ENCODE peak calls at places on chromosomes 5 and 9, in five cellular contexts. One of them, this sample, is unnamed. For H3K4me1, the result is how much of the 10 kb centered on the place peaks cover.

GRCh38 chr9:130193119-130193518 is 20.9 kb downstream of the NCS1 start:
- DNase-seq in uterus: no peak
- DNase-seq in sigmoid colon: no peak
- DNase-seq in upper lobe of left lung: no peak
- DNase-seq in A549: no peak
- DNase-seq in this sample: no peak

GRCh38 chr5:5572010-5572982 is 149.8 kb downstream of the ICE1 start:
- DNase-seq in upper lobe of left lung: no peak
- DNase-seq in sigmoid colon: peak
- DNase-seq in A549: no peak
- DNase-seq in uterus: peak
- DNase-seq in this sample: no peak

GRCh38 chr9:113372059-113372458 is 4.7 kb downstream of the HDHD3 start:
- DNase-seq in A549: no peak
- DNase-seq in uterus: no peak
- DNase-seq in upper lobe of left lung: no peak
- DNase-seq in sigmoid colon: no peak
- DNase-seq in this sample: no peak

GRCh38 chr9:88682431-88682831 is 147.5 kb downstream of the NXNL2 start:
- DNase-seq in upper lobe of left lung: no peak
- DNase-seq in sigmoid colon: no peak
- DNase-seq in A549: no peak
- DNase-seq in uterus: peak
- DNase-seq in this sample: no peak

GRCh38 chr9:34628656-34629491 is at the start of gene ARID3C:
- DNase-seq in sigmoid colon: no peak
- DNase-seq in upper lobe of left lung: peak
- DNase-seq in uterus: no peak
- DNase-seq in A549: no peak
- DNase-seq in this sample: peak

GRCh38 chr5:136042665-136043121 is 13.9 kb downstream of the TGFBI start:
- DNase-seq in A549: no peak
- DNase-seq in sigmoid colon: no peak
- DNase-seq in upper lobe of left lung: no peak
- DNase-seq in uterus: no peak
- DNase-seq in this sample: no peak

GRCh38 chr5:121691478-121691877 is 160.2 kb upstream of the FTMT start:
- DNase-seq in uterus: no peak
- DNase-seq in sigmoid colon: no peak
- DNase-seq in upper lobe of left lung: no peak
- DNase-seq in A549: peak
- DNase-seq in this sample: no peak

GRCh38 chr9:137272241-137273094 is 5.1 kb upstream of the TOR4A start:
- DNase-seq in sigmoid colon: no peak
- DNase-seq in uterus: no peak
- DNase-seq in A549: no peak
- DNase-seq in upper lobe of left lung: peak
- DNase-seq in this sample: no peak

GRCh38 chr5:24477958-24478357 is 166.8 kb downstream of the CDH10 start:
- DNase-seq in uterus: no peak
- DNase-seq in sigmoid colon: no peak
- DNase-seq in A549: no peak
- DNase-seq in upper lobe of left lung: no peak
- DNase-seq in this sample: no peak

GRCh38 chr9:111974092-111974681 is 77.6 kb downstream of the UGCG start:
- DNase-seq in A549: no peak
- DNase-seq in sigmoid colon: no peak
- DNase-seq in upper lobe of left lung: no peak
- DNase-seq in uterus: no peak
- DNase-seq in this sample: no peak

GRCh38 chr5:86881493-86882090 is 263.9 kb downstream of the COX7C start:
- DNase-seq in sigmoid colon: no peak
- DNase-seq in upper lobe of left lung: no peak
- DNase-seq in A549: no peak
- DNase-seq in uterus: no peak
- DNase-seq in this sample: no peak

GRCh38 chr9:128192601-128193371 is 1.4 kb upstream of the CIZ1 start:
- DNase-seq in upper lobe of left lung: peak
- DNase-seq in sigmoid colon: peak
- DNase-seq in A549: peak
- DNase-seq in uterus: peak
- DNase-seq in this sample: peak

GRCh38 chr5:73895471-73895870 is 269.5 kb downstream of the ARHGEF28 start:
- DNase-seq in sigmoid colon: no peak
- DNase-seq in A549: no peak
- DNase-seq in uterus: no peak
- DNase-seq in upper lobe of left lung: no peak
- DNase-seq in this sample: no peak

GRCh38 chr5:133533541-133533940 is 78.8 kb downstream of the FSTL4 start:
- DNase-seq in upper lobe of left lung: no peak
- DNase-seq in sigmoid colon: no peak
- DNase-seq in uterus: no peak
- DNase-seq in A549: no peak
- DNase-seq in this sample: no peak

GRCh38 chr5:155947394-155948062 is 379.4 kb upstream of the SGCD start:
- DNase-seq in sigmoid colon: no peak
- DNase-seq in uterus: no peak
- DNase-seq in upper lobe of left lung: no peak
- DNase-seq in A549: peak
- DNase-seq in this sample: no peak

GRCh38 chr5:148864113-148864841 is 37.9 kb downstream of the ADRB2 start:
- DNase-seq in A549: no peak
- DNase-seq in uterus: no peak
- DNase-seq in sigmoid colon: no peak
- DNase-seq in upper lobe of left lung: no peak
- DNase-seq in this sample: no peak

GRCh38 chr5:97231025-97231636 is 48.1 kb upstream of the RIOK2 start:
- DNase-seq in A549: peak
- DNase-seq in upper lobe of left lung: no peak
- DNase-seq in sigmoid colon: peak
- DNase-seq in uterus: peak
- DNase-seq in this sample: no peak
- H3K4me1 ChIP-seq in A549: under half
- H3K4me1 ChIP-seq in upper lobe of left lung: under half
- H3K4me1 ChIP-seq in sigmoid colon: under half
- H3K4me1 ChIP-seq in uterus: under half
- H3K4me1 ChIP-seq in this sample: under half

GRCh38 chr5:150000261-150000989 is at the start of the genes HMGXB3 and TIGD6:
- DNase-seq in upper lobe of left lung: peak
- DNase-seq in sigmoid colon: peak
- DNase-seq in uterus: peak
- DNase-seq in A549: peak
- DNase-seq in this sample: peak

GRCh38 chr5:149999866-150000260 is 591 bp downstream of the TIGD6 start:
- DNase-seq in upper lobe of left lung: no peak
- DNase-seq in A549: no peak
- DNase-seq in sigmoid colon: no peak
- DNase-seq in uterus: no peak
- DNase-seq in this sample: no peak

GRCh38 chr5:149999359-149999758 is 1.1 kb downstream of the TIGD6 start:
- DNase-seq in upper lobe of left lung: no peak
- DNase-seq in sigmoid colon: no peak
- DNase-seq in A549: no peak
- DNase-seq in uterus: no peak
- DNase-seq in this sample: no peak

GRCh38 chr5:150001660-150002493 is 1.3 kb downstream of the HMGXB3 start:
- DNase-seq in uterus: no peak
- DNase-seq in upper lobe of left lung: no peak
- DNase-seq in sigmoid colon: peak
- DNase-seq in A549: peak
- DNase-seq in this sample: peak

GRCh38 chr5:150000990-150001659 is 586 bp downstream of the HMGXB3 start:
- DNase-seq in A549: peak
- DNase-seq in sigmoid colon: peak
- DNase-seq in upper lobe of left lung: peak
- DNase-seq in uterus: no peak
- DNase-seq in this sample: peak
- H3K27ac ChIP-seq in A549: peak
- H3K27ac ChIP-seq in sigmoid colon: peak
- H3K27ac ChIP-seq in upper lobe of left lung: peak
- H3K27ac ChIP-seq in uterus: peak
- H3K27ac ChIP-seq in this sample: peak

GRCh38 chr9:1761807-1762206 is 253.3 kb upstream of the SMARCA2 start:
- DNase-seq in uterus: no peak
- DNase-seq in A549: no peak
- DNase-seq in sigmoid colon: no peak
- DNase-seq in upper lobe of left lung: no peak
- DNase-seq in this sample: no peak

GRCh38 chr9:1759901-1760300 is 255.2 kb upstream of the SMARCA2 start:
- DNase-seq in uterus: no peak
- DNase-seq in A549: no peak
- DNase-seq in upper lobe of left lung: no peak
- DNase-seq in sigmoid colon: no peak
- DNase-seq in this sample: no peak

DNA sequence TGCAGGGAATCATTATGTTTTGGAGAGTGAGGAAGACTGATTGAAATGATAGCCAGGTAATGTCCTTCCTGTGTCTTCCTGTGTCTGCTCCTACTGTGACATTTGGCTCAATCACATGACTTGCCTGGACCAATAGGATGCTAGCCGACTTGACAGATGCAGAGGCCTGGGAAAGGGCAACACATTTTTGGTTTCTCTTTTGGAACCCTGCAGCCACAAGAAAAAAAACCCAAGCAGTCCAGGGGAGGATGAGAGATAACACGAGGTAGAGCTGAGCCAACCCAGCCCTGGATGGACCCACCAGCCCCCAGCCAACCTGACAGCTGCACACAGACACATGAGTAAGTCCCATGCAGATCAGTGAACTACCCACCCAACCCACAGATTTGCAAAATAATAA is 256.1 kb upstream of the SMARCA2 start:
- DNase-seq in uterus: no peak
- DNase-seq in upper lobe of left lung: no peak
- DNase-seq in A549: peak
- DNase-seq in sigmoid colon: no peak
- DNase-seq in this sample: no peak
- TF ChIP-seq POLR2A in uterus: no peak
- TF ChIP-seq POLR2A in upper lobe of left lung: no peak
- TF ChIP-seq POLR2A in A549: no peak
- TF ChIP-seq POLR2A in sigmoid colon: no peak
- TF ChIP-seq POLR2A in this sample: no peak

GRCh38 chr9:83649080-83649479 is 26.1 kb downstream of the IDNK start:
- DNase-seq in sigmoid colon: peak
- DNase-seq in uterus: peak
- DNase-seq in A549: peak
- DNase-seq in upper lobe of left lung: peak
- DNase-seq in this sample: peak
- H3K4me1 ChIP-seq in sigmoid colon: under half
- H3K4me1 ChIP-seq in uterus: under half
- H3K4me1 ChIP-seq in A549: under half
- H3K4me1 ChIP-seq in upper lobe of left lung: under half
- H3K4me1 ChIP-seq in this sample: under half

GRCh38 chr9:123402981-123403509 is 47.0 kb downstream of the CRB2 start:
- DNase-seq in sigmoid colon: no peak
- DNase-seq in uterus: no peak
- DNase-seq in upper lobe of left lung: no peak
- DNase-seq in A549: no peak
- DNase-seq in this sample: no peak
- H3K27ac ChIP-seq in sigmoid colon: no peak
- H3K27ac ChIP-seq in uterus: no peak
- H3K27ac ChIP-seq in upper lobe of left lung: no peak
- H3K27ac ChIP-seq in A549: no peak
- H3K27ac ChIP-seq in this sample: no peak

GRCh38 chr5:159303286-159303685 is 27.0 kb downstream of the IL12B start:
- DNase-seq in sigmoid colon: no peak
- DNase-seq in upper lobe of left lung: no peak
- DNase-seq in uterus: no peak
- DNase-seq in A549: no peak
- DNase-seq in this sample: no peak
- TF ChIP-seq POLR2A in sigmoid colon: no peak
- TF ChIP-seq POLR2A in upper lobe of left lung: no peak
- TF ChIP-seq POLR2A in uterus: no peak
- TF ChIP-seq POLR2A in A549: no peak
- TF ChIP-seq POLR2A in this sample: no peak

GRCh38 chr5:1312206-1312605 is 17.3 kb upstream of the TERT start:
- DNase-seq in sigmoid colon: peak
- DNase-seq in uterus: no peak
- DNase-seq in A549: no peak
- DNase-seq in upper lobe of left lung: no peak
- DNase-seq in this sample: no peak
- H3K4me1 ChIP-seq in sigmoid colon: under half
- H3K4me1 ChIP-seq in uterus: under half
- H3K4me1 ChIP-seq in A549: under half
- H3K4me1 ChIP-seq in upper lobe of left lung: under half
- H3K4me1 ChIP-seq in this sample: under half

GRCh38 chr5:181084631-181085195 is 44.6 kb downstream of the BTNL9 start:
- DNase-seq in sigmoid colon: no peak
- DNase-seq in upper lobe of left lung: peak
- DNase-seq in uterus: no peak
- DNase-seq in A549: no peak
- DNase-seq in this sample: no peak

GRCh38 chr5:181076920-181077319 is 36.9 kb downstream of the BTNL9 start:
- DNase-seq in upper lobe of left lung: no peak
- DNase-seq in uterus: no peak
- DNase-seq in A549: no peak
- DNase-seq in sigmoid colon: no peak
- DNase-seq in this sample: no peak

GRCh38 chr5:181087309-181087708 is 43.7 kb downstream of the OR2V1 start:
- DNase-seq in sigmoid colon: no peak
- DNase-seq in uterus: no peak
- DNase-seq in A549: no peak
- DNase-seq in upper lobe of left lung: no peak
- DNase-seq in this sample: no peak

GRCh38 chr5:181086410-181087229 is 44.3 kb downstream of the OR2V1 start:
- DNase-seq in uterus: no peak
- DNase-seq in upper lobe of left lung: no peak
- DNase-seq in A549: no peak
- DNase-seq in sigmoid colon: no peak
- DNase-seq in this sample: no peak

DNA sequence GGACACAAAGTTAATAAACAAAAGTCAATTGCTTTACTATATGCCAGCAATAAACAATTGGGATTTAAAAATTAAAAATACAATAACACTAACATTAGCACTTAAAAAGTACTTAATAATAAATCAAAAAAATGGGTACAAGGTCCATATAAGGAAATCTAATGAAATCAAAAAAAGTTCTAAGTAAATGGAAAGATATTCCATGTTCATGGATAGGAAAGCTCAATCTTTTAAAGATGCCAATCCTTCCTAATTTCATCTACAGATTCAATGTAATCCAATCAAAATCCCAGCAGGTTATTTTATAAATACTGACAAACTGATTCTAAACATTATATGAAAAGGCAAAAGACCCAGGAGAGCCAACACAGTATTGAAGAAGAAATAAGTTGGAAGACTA is 41.9 kb downstream of the BTNL9 start:
- DNase-seq in upper lobe of left lung: no peak
- DNase-seq in sigmoid colon: no peak
- DNase-seq in uterus: no peak
- DNase-seq in A549: no peak
- DNase-seq in this sample: no peak
- H3K27ac ChIP-seq in upper lobe of left lung: no peak
- H3K27ac ChIP-seq in sigmoid colon: no peak
- H3K27ac ChIP-seq in uterus: no peak
- H3K27ac ChIP-seq in A549: no peak
- H3K27ac ChIP-seq in this sample: no peak

This sample was measured in right lobe of liver.